ENCODE peak calls at places on chromosome 2, in four cellular contexts. S is HFF-Myc, W is putamen, E is adipocyte. I is an unnamed sample.

GRCh38 chr2:174300114-174300513 is 34.6 kb upstream of the SP9 start:
- DNase-seq in E (peak; percentile 59), S (no peak), W (no peak), I (no peak)

GRCh38 chr2:119478188-119479065 is 45.9 kb downstream of the SCTR start:
- DNase-seq in S (no peak), E (no peak), W (no peak), I (no peak)

GRCh38 chr2:163732718-163733117 is 3.1 kb downstream of the FIGN start:
- DNase-seq in E (no peak), S (no peak), W (no peak), I (no peak)

GRCh38 chr2:102100371-102101096 is 42.0 kb upstream of the IL1R1 start:
- DNase-seq in E (peak; percentile 63), S (no peak), W (no peak), I (no peak)

GRCh38 chr2:128644156-128644555 is 325.5 kb upstream of the HS6ST1 start:
- DNase-seq in W (no peak), E (no peak), S (no peak), I (no peak)

GRCh38 chr2:217142649-217143266 is 282.9 kb upstream of the TNP1 start:
- DNase-seq in E (no peak), S (peak; percentile 12), W (no peak), I (no peak)

GRCh38 chr2:40105593-40105992 is 326.5 kb upstream of the THUMPD2 start:
- DNase-seq in W (no peak), S (no peak), E (peak; percentile 54), I (no peak)

GRCh38 chr2:176704282-176704773 is 435.1 kb downstream of the MTX2 start:
- DNase-seq in E (no peak), W (no peak), S (no peak), I (no peak)

GRCh38 chr2:145957929-145958328 is 1438.0 kb upstream of the ZEB2 start:
- DNase-seq in S (no peak), E (peak; percentile 7), W (no peak), I (no peak)

GRCh38 chr2:207189040-207189439 is 23.3 kb upstream of the KLF7 start:
- DNase-seq in S (no peak), W (no peak), E (peak; percentile 37), I (no peak)

GRCh38 chr2:134460583-134460998 is 206.7 kb downstream of the MGAT5 start:
- DNase-seq in E (peak; percentile 58), W (peak; percentile 55), S (peak; percentile 11), I (peak; percentile 85)

GRCh38 chr2:190718652-190719526 is 70.0 kb downstream of the NAB1 start:
- DNase-seq in W (no peak), E (peak; percentile 34), S (peak; percentile 22), I (no peak)

GRCh38 chr2:32453242-32454062 is 96.6 kb downstream of the BIRC6 start:
- DNase-seq in S (no peak), W (no peak), E (peak; percentile 28), I (no peak)

GRCh38 chr2:47269316-47270232 is 114.5 kb upstream of the STPG4 start:
- DNase-seq in S (peak; percentile 73), W (no peak), E (peak; percentile 90), I (no peak)

GRCh38 chr2:217943379-217944321 is 59.1 kb downstream of the TNS1 start:
- DNase-seq in E (peak; percentile 75), W (peak; percentile 86), S (no peak), I (peak; percentile 89)

GRCh38 chr2:158321264-158321663 is 135.3 kb downstream of the CCDC148 start:
- DNase-seq in S (peak; percentile 14), E (no peak), W (no peak), I (no peak)

GRCh38 chr2:180010701-180011100 is 3.6 kb upstream of the CWC22 start:
- DNase-seq in S (no peak), E (no peak), W (no peak), I (no peak)

I was measured in Ammon's horn.